ENCODE peak calls at places on chromosomes 3 and 15, in four cellular contexts. R is HepG2, T is K562, B is HCT116. C is an unnamed sample.
A peak's percentile ranks its signal among the peaks of the same experiment; 100 is the strongest.

GRCh38 chr3:48088056-48088748 is 72.0 kb upstream of the MAP4 start:
- DNase-seq in B (no peak), R (no peak), T (peak; percentile 66), C (no peak)

GRCh38 chr15:83398591-83398990 is 48.5 kb upstream of the SH3GL3 start:
- DNase-seq in B (no peak), T (no peak), R (no peak), C (no peak)

GRCh38 chr3:64111872-64112271 is 88.6 kb upstream of the PSMD6 start:
- DNase-seq in T (no peak), B (no peak), R (no peak), C (no peak)

GRCh38 chr15:79192462-79193036 is 90.0 kb upstream of the ANKRD34C start:
- DNase-seq in R (no peak), T (no peak), B (no peak), C (no peak)

GRCh38 chr3:24020036-24020691 is 75.1 kb downstream of the NR1D2 start:
- DNase-seq in B (no peak), R (no peak), T (no peak), C (no peak)

GRCh38 chr3:115040673-115041286 is 106.3 kb downstream of the ZBTB20 start:
- DNase-seq in R (peak; percentile 7), T (no peak), B (peak; percentile 16), C (peak; percentile 15)

GRCh38 chr3:173410836-173411235 is 13.3 kb downstream of the NLGN1 start:
- DNase-seq in B (no peak), R (no peak), T (no peak), C (no peak)

GRCh38 chr15:59298255-59298856 is 74.3 kb downstream of the MYO1E start:
- DNase-seq in T (no peak), B (peak; percentile 78), R (no peak), C (no peak)

GRCh38 chr15:92648190-92648875 is 7.2 kb downstream of the FAM174B start:
- DNase-seq in B (no peak), T (no peak), R (no peak), C (no peak)

GRCh38 chr15:89371145-89372044 is 36.8 kb upstream of the POLG start:
- DNase-seq in T (peak; percentile 28), R (no peak), B (no peak), C (no peak)

GRCh38 chr15:97875513-97876285 is 84.8 kb upstream of the ARRDC4 start:
- DNase-seq in R (no peak), T (peak; percentile 59), B (peak; percentile 34), C (no peak)

GRCh38 chr3:56188201-56188600 is 280.1 kb downstream of the ERC2 start:
- DNase-seq in T (no peak), B (no peak), R (no peak), C (no peak)

GRCh38 chr3:122799322-122799721 is 4.5 kb downstream of the SLC49A4 start:
- DNase-seq in R (no peak), T (no peak), B (no peak), C (no peak)

GRCh38 chr3:164190566-164190965 is 887.7 kb downstream of the SI start:
- DNase-seq in B (no peak), T (no peak), R (no peak), C (no peak)

GRCh38 chr15:40584191-40584590 is 9.9 kb upstream of the KNL1 start:
- DNase-seq in B (no peak), T (no peak), R (no peak), C (no peak)

GRCh38 chr3:109050591-109051167 is 67.3 kb downstream of the MORC1 start:
- DNase-seq in B (peak; percentile 39), R (peak; percentile 3), T (peak; percentile 6), C (no peak)

GRCh38 chr3:99753268-99753975 is 64.2 kb upstream of the CMSS1 start:
- DNase-seq in R (peak; percentile 28), T (peak; percentile 5), B (peak; percentile 28), C (peak; percentile 43)

GRCh38 chr3:112857526-112857925 is 10.9 kb upstream of the CD200R1L start:
- DNase-seq in R (no peak), T (no peak), B (no peak), C (no peak)

GRCh38 chr3:112856537-112856936 is 9.9 kb upstream of the CD200R1L start:
- DNase-seq in T (no peak), R (no peak), B (no peak), C (no peak)

GRCh38 chr3:112865757-112866156 is 19.1 kb upstream of the CD200R1L start:
- DNase-seq in T (no peak), B (no peak), R (no peak), C (no peak)

GRCh38 chr3:112858410-112859069 is 11.9 kb upstream of the CD200R1L start:
- DNase-seq in T (no peak), R (no peak), B (no peak), C (no peak)

DNA sequence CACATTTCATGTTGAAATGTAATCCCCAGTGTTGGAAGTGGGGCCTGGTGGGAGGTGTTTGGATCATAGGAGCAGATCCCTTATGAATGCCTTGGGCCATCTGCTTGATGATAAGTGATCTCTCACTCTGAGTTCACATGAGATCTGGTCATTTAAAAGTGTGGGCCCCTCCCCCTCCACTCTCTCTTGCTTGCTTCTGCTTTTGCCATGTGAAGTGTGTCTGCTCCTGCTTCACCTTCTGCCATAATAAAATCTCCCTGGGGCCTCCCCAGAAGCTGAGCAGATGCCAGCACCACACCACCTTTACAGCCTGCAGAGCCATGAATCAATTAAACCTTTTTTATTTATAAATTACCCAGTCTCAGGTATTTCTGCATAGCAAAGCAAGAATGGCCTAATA is 14.2 kb upstream of the CD200R1L start:
- DNase-seq in R (no peak), T (no peak), B (no peak), C (no peak)
- TF ChIP-seq TCF7L2 in R (no peak), T (no peak), B (no peak), C (no peak)

DNA sequence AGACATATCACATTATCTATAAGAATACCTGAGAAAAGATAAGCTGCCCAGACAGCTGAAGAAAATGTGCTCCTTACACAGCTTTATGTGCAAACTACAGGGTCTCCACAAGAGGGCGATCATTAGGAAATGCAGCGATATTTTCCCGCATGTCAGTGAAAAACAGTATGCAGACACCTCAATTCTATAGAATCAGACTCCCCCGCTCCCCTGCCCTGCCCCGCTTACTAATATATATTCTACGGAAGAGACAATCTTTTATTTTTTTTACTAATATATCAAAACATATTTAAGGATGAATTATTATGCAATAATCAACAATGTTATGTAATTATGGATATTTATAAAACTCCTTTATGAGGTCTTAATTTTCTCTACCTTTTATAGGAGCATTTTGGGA is 681.3 kb downstream of the ROBO1 start:
- DNase-seq in R (peak; percentile 53), T (peak; percentile 21), B (peak; percentile 8), C (peak; percentile 32)
- TF ChIP-seq TCF7L2 in R (no peak), T (no peak), B (no peak), C (no peak)

GRCh38 chr15:37096878-37097568 is 3.3 kb downstream of the MEIS2 start:
- DNase-seq in T (no peak), B (no peak), R (no peak), C (no peak)

GRCh38 chr15:37098468-37099320 is 1.7 kb downstream of the MEIS2 start:
- DNase-seq in B (no peak), T (peak; percentile 26), R (no peak), C (no peak)

GRCh38 chr15:37100109-37100873 is at the start of gene MEIS2:
- DNase-seq in B (peak; percentile 59), T (peak; percentile 91), R (peak; percentile 83), C (peak; percentile 67)

GRCh38 chr15:37101634-37102314 is 1.4 kb upstream of the MEIS2 start:
- DNase-seq in R (peak; percentile 51), B (peak; percentile 21), T (peak; percentile 79), C (peak; percentile 32)

GRCh38 chr15:37099321-37100108 is 834 bp downstream of the MEIS2 start:
- DNase-seq in B (peak; percentile 16), R (peak; percentile 66), T (peak; percentile 14), C (no peak)
- TF ChIP-seq TCF7L2 in B (no peak), R (no peak), T (no peak), C (no peak)

DNA sequence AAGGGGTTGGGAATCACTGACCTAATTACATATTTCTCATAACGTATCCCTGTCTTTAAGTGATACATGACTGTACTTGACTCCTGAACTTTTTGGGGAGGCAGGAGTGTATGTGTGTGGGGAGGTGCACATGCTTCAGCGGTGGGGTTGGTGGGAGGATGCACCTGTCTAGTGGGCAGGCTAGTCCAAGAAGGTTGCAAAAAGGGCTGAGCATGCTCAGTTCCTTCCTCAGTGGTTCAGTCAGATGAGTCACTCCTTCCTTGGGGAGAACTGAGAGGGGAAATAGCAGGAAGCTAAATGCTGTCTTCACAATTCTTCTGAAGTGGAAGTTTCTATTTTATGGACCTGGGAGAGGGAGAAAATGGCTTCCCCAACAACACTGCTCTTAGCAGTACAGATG is 24.6 kb upstream of the AP4E1 start:
- DNase-seq in B (no peak), T (no peak), R (no peak), C (no peak)
- TF ChIP-seq TCF7L2 in B (no peak), T (no peak), R (no peak), C (no peak)

GRCh38 chr15:68781766-68782588 is 38.7 kb downstream of the ANP32A start:
- DNase-seq in B (no peak), R (no peak), T (no peak), C (no peak)

GRCh38 chr15:68782589-68783161 is 38.0 kb downstream of the ANP32A start:
- DNase-seq in T (no peak), B (no peak), R (no peak), C (no peak)

GRCh38 chr15:68784206-68784605 is 36.5 kb downstream of the ANP32A start:
- DNase-seq in T (no peak), B (no peak), R (no peak), C (no peak)

GRCh38 chr15:68781209-68781608 is 39.5 kb downstream of the ANP32A start:
- DNase-seq in R (no peak), T (no peak), B (no peak), C (no peak)

GRCh38 chr15:68783226-68784054 is 37.3 kb downstream of the ANP32A start:
- DNase-seq in T (peak; percentile 59), R (peak; percentile 19), B (peak; percentile 8), C (peak; percentile 8)
- TF ChIP-seq TCF7L2 in T (no peak), R (no peak), B (no peak), C (no peak)

DNA sequence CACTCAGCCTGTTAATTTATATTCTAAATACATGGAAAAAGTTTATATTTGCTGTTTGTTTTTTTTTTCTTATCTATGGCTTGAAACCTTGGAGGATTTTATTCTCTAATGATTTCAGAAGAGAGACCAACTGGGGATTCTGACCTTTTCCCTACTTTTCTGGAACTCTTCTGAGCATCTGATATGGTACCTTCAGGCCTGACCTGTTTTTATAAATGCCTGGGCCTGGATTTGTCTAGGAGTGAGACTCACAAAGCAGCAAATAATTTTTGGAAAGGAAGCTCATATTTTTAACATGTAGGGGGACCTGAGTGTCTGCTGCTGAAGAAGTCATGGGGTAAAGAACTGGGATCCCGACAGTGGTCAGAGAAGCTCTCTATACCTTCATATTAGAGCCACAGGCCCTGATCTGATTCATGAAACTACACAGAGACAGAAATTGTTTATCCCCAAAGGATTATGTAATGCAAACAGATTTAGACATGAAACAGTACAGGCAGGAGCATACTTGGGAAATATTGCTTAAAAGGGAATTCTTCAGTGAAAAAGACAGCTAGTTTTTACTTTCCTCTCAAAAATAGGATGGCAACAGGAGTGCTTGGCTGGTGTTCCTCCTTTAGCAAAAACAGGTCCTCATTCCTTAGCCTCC is 15.9 kb downstream of the PPM1L start:
- DNase-seq in B (no peak), R (no peak), T (no peak), C (no peak)
- TF ChIP-seq TCF7L2 in B (no peak), R (no peak), T (no peak), C (no peak)

C was measured in Panc1.